ENCODE peak calls at places on chromosomes 11 and 22, in six cellular contexts. V is PC-9, F is left lung, Z is psoas muscle, B is upper lobe of right lung, A is tibial nerve. H is an unnamed sample. For H3K36me3 and H3K27me3, the result is how much of the 10 kb centered on the place peaks cover.

GRCh38 chr22:47284822-47285221 is 522.4 kb downstream of the TBC1D22A start:
- DNase-seq in V (no peak), F (no peak), Z (no peak), B (peak), A (no peak), H (no peak)

GRCh38 chr11:96180341-96180740 is 162.7 kb downstream of the MAML2 start:
- DNase-seq in V (no peak), F (no peak), Z (no peak), B (no peak), A (no peak), H (no peak)

GRCh38 chr22:35608088-35608487 is 9.0 kb downstream of the MB start:
- DNase-seq in V (no peak), F (no peak), Z (peak), B (no peak), A (no peak), H (no peak)

GRCh38 chr11:3626250-3626960 is 15.4 kb downstream of the ART5 start:
- DNase-seq in V (no peak), F (peak), Z (peak), B (peak), A (peak), H (no peak)

GRCh38 chr11:128575956-128576340 is 11.4 kb downstream of the ETS1 start:
- DNase-seq in V (no peak), F (peak), Z (no peak), B (no peak), A (no peak), H (no peak)

GRCh38 chr11:531826-532511 is 3.4 kb downstream of the HRAS start:
- DNase-seq in V (no peak), F (no peak), Z (no peak), B (peak), A (no peak), H (no peak)

GRCh38 chr11:118437046-118437735 is 899 bp downstream of the KMT2A start:
- DNase-seq in V (peak), F (peak), Z (peak), B (peak), A (peak), H (no peak)

GRCh38 chr22:30226192-30226832 is 20.2 kb downstream of the LIF start:
- DNase-seq in V (no peak), F (no peak), Z (no peak), B (no peak), A (no peak), H (no peak)

GRCh38 chr11:106242723-106243405 is 165.4 kb downstream of the AASDHPPT start:
- DNase-seq in V (no peak), F (no peak), Z (no peak), B (no peak), A (no peak), H (no peak)

GRCh38 chr22:40203568-40203967 is 25.8 kb downstream of the TNRC6B start:
- DNase-seq in V (no peak), F (no peak), Z (no peak), B (no peak), A (no peak), H (no peak)

GRCh38 chr22:39622881-39623367 is 52.4 kb downstream of the CACNA1I start:
- DNase-seq in V (peak), F (peak), Z (peak), B (peak), A (peak), H (no peak)

GRCh38 chr11:45654242-45654641 is 11.2 kb downstream of the CHST1 start:
- DNase-seq in V (no peak), F (no peak), Z (no peak), B (peak), A (no peak), H (no peak)

GRCh38 chr22:35231585-35232084 is 25.7 kb upstream of the HMGXB4 start:
- DNase-seq in V (peak), F (peak), Z (peak), B (peak), A (peak), H (no peak)

GRCh38 chr11:124970925-124971324 is 16.9 kb downstream of the CCDC15 start:
- DNase-seq in V (peak), F (no peak), Z (no peak), B (no peak), A (no peak), H (no peak)

GRCh38 chr22:19480173-19480568 is 451 bp downstream of the CDC45 start:
- DNase-seq in V (no peak), F (no peak), Z (no peak), B (no peak), A (no peak), H (no peak)

GRCh38 chr11:112615238-112615637 is 346.0 kb upstream of the NCAM1 start:
- DNase-seq in V (no peak), F (no peak), Z (no peak), B (no peak), A (no peak), H (no peak)

GRCh38 chr22:17191163-17191562 is 28.1 kb downstream of the ADA2 start:
- DNase-seq in V (no peak), F (no peak), Z (no peak), B (no peak), A (no peak), H (peak)

GRCh38 chr11:72136677-72137255 is 1.2 kb downstream of the FOLR3 start:
- DNase-seq in V (no peak), F (no peak), Z (no peak), B (no peak), A (no peak), H (no peak)

GRCh38 chr11:111715142-111715816 is 50.9 kb downstream of the PPP2R1B start:
- DNase-seq in V (no peak), F (no peak), Z (no peak), B (no peak), A (no peak), H (no peak)

GRCh38 chr11:57980201-57980600 is 43.5 kb upstream of the OR9Q1 start:
- DNase-seq in V (no peak), F (no peak), Z (no peak), B (no peak), A (no peak), H (no peak)

GRCh38 chr11:86591631-86592030 is 80.8 kb downstream of the ME3 start:
- DNase-seq in V (no peak), F (no peak), Z (no peak), B (no peak), A (no peak), H (no peak)

GRCh38 chr11:46553746-46554204 is 40.0 kb downstream of the AMBRA1 start:
- DNase-seq in V (peak), F (no peak), Z (no peak), B (no peak), A (no peak), H (no peak)

GRCh38 chr11:74611369-74611861 is 19.0 kb downstream of the POLD3 start:
- DNase-seq in V (no peak), F (no peak), Z (no peak), B (no peak), A (no peak), H (peak)

GRCh38 chr11:45105233-45105992 is 41.0 kb upstream of the PRDM11 start:
- DNase-seq in V (peak), F (peak), Z (peak), B (peak), A (peak), H (no peak)

GRCh38 chr11:132910016-132910760 is 622.1 kb downstream of the OPCML start:
- DNase-seq in V (no peak), F (no peak), Z (no peak), B (no peak), A (no peak), H (no peak)

GRCh38 chr11:5524756-5525155 is 8.3 kb upstream of the UBQLNL start:
- DNase-seq in V (no peak), F (no peak), Z (no peak), B (no peak), A (no peak), H (no peak)

GRCh38 chr22:37088108-37088605 is 21.4 kb downstream of the TMPRSS6 start:
- DNase-seq in V (peak), F (no peak), Z (no peak), B (no peak), A (no peak), H (peak)

GRCh38 chr11:62689421-62690183 is at the start of gene LRRN4CL:
- DNase-seq in V (no peak), F (no peak), Z (peak), B (no peak), A (peak), H (peak)

GRCh38 chr11:13826505-13827278 is 135.8 kb upstream of the SPON1 start:
- DNase-seq in V (no peak), F (no peak), Z (no peak), B (no peak), A (no peak), H (no peak)

GRCh38 chr11:118629761-118630661 is 22.6 kb downstream of the PHLDB1 start:
- DNase-seq in V (no peak), F (peak), Z (no peak), B (no peak), A (no peak), H (no peak)

GRCh38 chr11:103326070-103326794 is 217.0 kb downstream of the DYNC2H1 start:
- DNase-seq in V (peak), F (no peak), Z (no peak), B (no peak), A (peak), H (peak)

GRCh38 chr11:60762851-60763691 is 6.4 kb downstream of the MS4A15 start:
- DNase-seq in V (no peak), F (peak), Z (no peak), B (peak), A (no peak), H (no peak)

GRCh38 chr11:47061429-47062178 is 115.1 kb downstream of the ARFGAP2 start:
- DNase-seq in V (no peak), F (no peak), Z (no peak), B (no peak), A (no peak), H (no peak)

GRCh38 chr11:118917488-118918127 is 8.1 kb downstream of the BCL9L start:
- DNase-seq in V (peak), F (peak), Z (peak), B (no peak), A (peak), H (no peak)

GRCh38 chr11:93652161-93652597 is 9.3 kb upstream of the CEP295 start:
- DNase-seq in V (peak), F (no peak), Z (no peak), B (no peak), A (peak), H (no peak)

GRCh38 chr11:32333335-32333991 is 101.9 kb downstream of the WT1 start:
- DNase-seq in V (no peak), F (peak), Z (peak), B (peak), A (peak), H (no peak)

GRCh38 chr11:1930448-1930802 is 10.9 kb downstream of the TNNT3 start:
- DNase-seq in V (no peak), F (peak), Z (no peak), B (no peak), A (no peak), H (no peak)

GRCh38 chr11:1928038-1928890 is 8.8 kb downstream of the TNNT3 start:
- DNase-seq in V (no peak), F (peak), Z (no peak), B (peak), A (no peak), H (no peak)

GRCh38 chr11:1931326-1931725 is 11.8 kb downstream of the TNNT3 start:
- DNase-seq in V (no peak), F (peak), Z (peak), B (peak), A (no peak), H (no peak)

GRCh38 chr11:1928891-1929541 is 9.5 kb downstream of the TNNT3 start:
- DNase-seq in V (no peak), F (peak), Z (no peak), B (peak), A (no peak), H (no peak)

GRCh38 chr11:1929621-1930447 is 10.3 kb downstream of the TNNT3 start:
- DNase-seq in V (no peak), F (peak), Z (no peak), B (peak), A (no peak), H (no peak)
- TF ChIP-seq CTCF in V (no peak), F (no peak), Z (no peak), B (no peak), A (no peak), H (no peak)

GRCh38 chr11:134254433-134254832 is 1.1 kb downstream of the ACAD8 start:
- DNase-seq in V (no peak), F (no peak), Z (no peak), B (no peak), A (no peak), H (no peak)

GRCh38 chr11:134253189-134253993 is at the start of the genes ACAD8 and THYN1:
- DNase-seq in V (peak), F (peak), Z (peak), B (peak), A (peak), H (peak)

GRCh38 chr11:134258577-134258976 is 5.2 kb downstream of the ACAD8 start:
- DNase-seq in V (no peak), F (peak), Z (no peak), B (no peak), A (no peak), H (no peak)

GRCh38 chr11:134260503-134260902 is 7.1 kb downstream of the ACAD8 start:
- DNase-seq in V (no peak), F (no peak), Z (no peak), B (no peak), A (no peak), H (no peak)

DNA sequence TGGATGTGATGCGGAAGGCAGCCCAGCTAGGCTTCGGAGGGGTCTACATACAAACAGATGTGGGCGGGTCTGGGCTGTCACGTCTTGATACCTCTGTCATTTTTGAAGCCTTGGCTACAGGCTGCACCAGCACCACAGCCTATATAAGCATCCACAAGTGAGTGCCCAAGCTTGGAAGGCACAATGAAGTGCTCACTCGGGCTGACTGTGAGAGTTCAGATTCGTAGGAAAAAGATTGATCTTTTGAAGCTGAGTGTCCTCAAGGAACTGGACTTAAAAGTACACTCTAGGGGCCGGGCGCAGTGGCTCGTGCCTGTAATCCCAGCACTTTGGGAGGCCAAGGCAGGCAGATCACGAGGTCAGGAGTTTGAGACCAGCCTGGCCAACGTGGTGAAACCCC is 3.7 kb downstream of the ACAD8 start:
- DNase-seq in V (no peak), F (no peak), Z (no peak), B (no peak), A (no peak), H (no peak)
- H3K36me3 ChIP-seq in V (under half), F (under half), Z (half or more), B (under half), A (under half), H (under half)

DNA sequence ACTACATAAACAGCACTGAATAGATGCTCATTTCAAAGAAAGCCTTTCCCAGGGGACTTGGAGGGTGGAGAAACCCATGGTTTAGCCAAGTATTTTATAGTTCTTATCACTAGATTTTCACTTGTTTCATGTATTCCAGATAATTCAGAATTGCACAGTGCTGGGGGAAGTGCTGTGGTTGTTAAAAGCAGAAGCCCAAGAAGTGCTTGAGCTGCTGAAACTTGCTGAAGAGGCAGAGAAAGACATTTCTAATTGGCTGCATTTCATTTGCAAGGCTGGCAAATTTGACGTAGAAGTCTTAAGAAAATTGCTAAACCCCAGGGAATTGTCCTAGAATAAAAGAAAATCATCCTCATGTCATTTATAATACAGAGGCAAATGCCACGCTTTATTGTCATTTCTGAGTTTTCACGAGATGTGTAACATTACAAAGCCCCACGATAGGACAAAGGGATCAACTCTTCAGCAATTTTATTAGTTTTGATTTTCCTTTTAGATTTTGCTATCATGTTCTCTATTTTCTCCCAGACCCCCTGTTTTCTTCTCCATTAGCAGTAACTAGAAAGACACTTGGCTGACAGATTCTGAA is 20.0 kb downstream of the CSRP3 start:
- DNase-seq in V (no peak), F (no peak), Z (no peak), B (no peak), A (no peak), H (no peak)
- H3K27me3 ChIP-seq in V (under half), F (under half), Z (under half), B (under half), A (under half), H (under half)

DNA sequence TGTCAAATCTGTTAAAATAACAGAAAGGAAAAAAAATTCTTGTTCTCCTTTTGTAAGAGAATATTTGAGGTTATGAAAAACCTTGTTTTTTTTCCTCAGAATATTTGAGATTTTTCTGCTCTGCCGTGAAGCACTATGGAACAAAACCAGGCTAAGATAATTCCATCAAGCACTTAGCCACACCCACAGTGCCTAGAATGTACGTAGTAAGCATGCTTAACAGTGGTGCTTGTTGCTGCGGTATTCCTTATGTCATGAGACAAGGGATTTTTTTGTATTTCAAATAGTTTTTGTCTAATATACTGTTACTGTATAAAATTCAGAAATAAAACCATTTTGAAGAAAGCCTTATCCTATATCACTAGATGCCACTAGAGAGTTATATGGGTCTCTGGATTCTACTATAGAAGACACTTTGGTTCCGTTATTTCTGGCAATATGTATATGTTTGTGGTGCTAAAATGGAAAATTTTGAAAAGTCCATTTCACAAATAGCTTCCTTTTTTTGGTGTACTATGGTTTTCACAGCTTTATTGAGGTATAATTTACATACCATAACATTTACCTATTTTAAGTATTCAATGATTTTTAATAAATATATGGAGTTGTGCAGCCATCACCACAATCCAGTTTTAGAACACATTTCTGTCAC is 23.7 kb downstream of the PDHX start:
- DNase-seq in V (no peak), F (no peak), Z (no peak), B (no peak), A (no peak), H (no peak)
- TF ChIP-seq CTCF in V (no peak), F (no peak), Z (no peak), B (no peak), A (no peak), H (no peak)

DNA sequence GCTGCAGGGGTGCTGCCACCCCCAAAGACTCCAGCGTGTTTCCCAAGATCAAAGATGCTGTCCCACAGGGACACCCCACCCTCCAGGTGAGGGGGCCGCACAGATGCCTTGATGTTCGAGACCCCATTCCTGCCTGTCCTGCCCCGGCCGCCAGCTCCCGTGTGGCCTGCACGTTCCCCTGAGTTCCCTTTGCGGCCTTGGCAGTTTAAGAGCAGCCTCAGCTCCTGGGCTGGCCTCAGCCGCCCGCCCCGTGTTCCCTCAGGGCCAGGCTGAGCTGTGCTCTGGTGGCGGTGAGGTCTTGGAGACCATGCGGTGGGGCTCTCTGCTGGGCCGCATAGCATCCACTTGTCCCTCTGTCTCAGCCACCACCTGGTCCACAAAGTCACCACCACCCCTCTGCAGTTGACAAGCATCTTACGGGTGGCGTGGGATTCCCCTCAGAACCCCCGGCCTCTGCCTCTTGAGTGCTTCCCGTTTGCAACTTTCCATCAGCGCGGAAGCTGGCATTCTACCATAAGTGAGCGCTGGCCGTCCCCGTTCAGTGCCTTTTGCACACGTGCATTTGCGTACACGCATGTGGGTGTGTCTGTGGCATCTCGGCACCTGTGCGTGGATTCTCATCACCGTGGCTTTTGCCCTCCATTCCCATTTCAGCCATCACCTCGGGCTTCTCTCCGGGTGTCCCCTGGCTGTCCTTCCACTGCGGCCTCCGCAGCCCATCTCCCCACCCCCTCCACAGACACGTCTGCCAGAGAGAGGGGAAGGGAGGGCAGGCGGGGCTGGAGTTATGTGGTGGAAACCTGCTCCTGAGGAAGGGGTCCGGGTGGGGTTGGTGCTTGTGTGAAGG is 35.9 kb downstream of the CTTN start:
- DNase-seq in V (no peak), F (no peak), Z (no peak), B (no peak), A (no peak), H (no peak)
- H3K36me3 ChIP-seq in V (under half), F (under half), Z (half or more), B (half or more), A (under half), H (half or more)

DNA sequence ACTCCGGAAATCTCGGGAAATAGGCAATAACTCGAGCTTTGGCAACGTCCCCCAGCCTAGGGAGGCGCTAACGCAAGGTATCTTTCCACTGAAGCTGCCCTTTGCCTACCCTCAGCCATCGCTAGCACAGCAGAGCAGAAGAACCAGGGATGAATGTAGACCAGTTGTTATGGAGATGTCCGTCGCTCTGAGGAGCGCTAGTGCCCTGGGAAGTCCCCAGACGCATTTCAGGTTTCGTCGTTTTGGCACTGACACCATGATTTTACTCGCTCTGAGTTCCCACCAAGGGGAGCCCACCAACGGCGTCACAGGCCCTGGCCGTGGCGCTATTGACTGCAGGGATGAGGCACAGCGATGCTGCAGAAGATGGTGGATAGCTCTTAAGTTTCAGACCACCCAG is 22.7 kb upstream of the BDNF start:
- DNase-seq in V (no peak), F (no peak), Z (no peak), B (no peak), A (no peak), H (no peak)
- H3K27me3 ChIP-seq in V (under half), F (half or more), Z (half or more), B (half or more), A (half or more), H (under half)

GRCh38 chr11:65932558-65932919 is 12.7 kb upstream of the TSGA10IP start:
- DNase-seq in V (no peak), F (no peak), Z (no peak), B (no peak), A (no peak), H (no peak)
- TF ChIP-seq CTCF in V (no peak), F (no peak), Z (no peak), B (no peak), A (no peak), H (no peak)

GRCh38 chr22:42623756-42624446 is 9.2 kb upstream of the POLDIP3 start:
- DNase-seq in V (no peak), F (no peak), Z (no peak), B (no peak), A (no peak), H (no peak)
- H3K36me3 ChIP-seq in V (under half), F (under half), Z (half or more), B (half or more), A (under half), H (half or more)